ENCODE peak calls at places on chromosome 21, in nine cellular contexts. F is psoas muscle; V is ovary; G is small intestine; J is mammary epithelial cell; P is CD4-positive, CD25-positive, alpha-beta regulatory T cell; N is Caco-2; H is mesendoderm; A is GM23248. B is an unnamed sample. For H3K36me3, the result is how much of the 10 kb centered on the place peaks cover.

GRCh38 chr21:10272216-10272615 is 249.2 kb upstream of the TPTE start:
- DNase-seq in V (no peak), J (no peak), H (peak), A (peak), G (peak), N (no peak), F (no peak), P (peak), B (no peak)

GRCh38 chr21:35102488-35103407 is 53.6 kb upstream of the RUNX1 start:
- DNase-seq in N (no peak), F (peak), G (no peak), J (peak), H (no peak), P (peak), V (no peak), A (no peak), B (no peak)

GRCh38 chr21:37564924-37565529 is 198.5 kb downstream of the DYRK1A start:
- DNase-seq in V (no peak), H (no peak), P (no peak), F (no peak), J (no peak), A (peak), N (peak), G (peak), B (no peak)

GRCh38 chr21:34890724-34891609 is 158.1 kb downstream of the RUNX1 start:
- DNase-seq in N (no peak), F (peak), J (peak), V (peak), P (no peak), G (peak), A (peak), H (peak), B (no peak)

GRCh38 chr21:25963186-25963585 is 207.4 kb downstream of the APP start:
- DNase-seq in P (no peak), N (no peak), A (peak), H (no peak), V (no peak), J (peak), G (peak), F (no peak), B (no peak)

GRCh38 chr21:15788847-15789548 is 59.2 kb downstream of the USP25 start:
- DNase-seq in N (no peak), J (peak), A (peak), P (no peak), V (no peak), H (peak), F (no peak), G (no peak), B (no peak)

GRCh38 chr21:44969965-44970755 is 30.3 kb downstream of the SLX9 start:
- DNase-seq in H (peak), V (no peak), A (peak), G (no peak), F (no peak), P (peak), J (no peak), N (no peak), B (no peak)

GRCh38 chr21:43298546-43299440 is 128.1 kb downstream of the SIK1 start:
- DNase-seq in V (no peak), F (no peak), H (no peak), N (no peak), A (no peak), G (no peak), P (no peak), J (no peak), B (peak)

GRCh38 chr21:42193131-42193671 is 25.7 kb upstream of the ABCG1 start:
- DNase-seq in P (peak), J (peak), A (no peak), V (no peak), G (no peak), F (no peak), N (no peak), H (no peak), B (no peak)

GRCh38 chr21:44052071-44052829 is 40.1 kb downstream of the TRAPPC10 start:
- DNase-seq in F (no peak), H (no peak), J (no peak), P (no peak), A (no peak), V (no peak), G (no peak), N (no peak), B (no peak)

GRCh38 chr21:20790113-20790512 is 208.1 kb upstream of the NCAM2 start:
- DNase-seq in G (no peak), F (no peak), V (no peak), H (peak), J (no peak), P (no peak), N (no peak), A (no peak), B (no peak)

GRCh38 chr21:35219719-35220118 is 170.6 kb upstream of the RUNX1 start:
- DNase-seq in A (no peak), J (no peak), N (no peak), F (no peak), P (no peak), V (no peak), H (no peak), G (no peak), B (no peak)

GRCh38 chr21:42970946-42971653 is 3.3 kb upstream of the PKNOX1 start:
- DNase-seq in N (no peak), F (no peak), J (no peak), G (no peak), P (no peak), H (peak), V (no peak), A (no peak), B (peak)

GRCh38 chr21:42787613-42788012 is 91.7 kb downstream of the WDR4 start:
- DNase-seq in A (no peak), F (no peak), H (no peak), N (no peak), P (no peak), V (no peak), G (no peak), J (no peak), B (no peak)

GRCh38 chr21:15804247-15804985 is 74.6 kb downstream of the USP25 start:
- DNase-seq in G (no peak), H (peak), N (no peak), P (no peak), F (no peak), A (no peak), J (no peak), V (no peak), B (no peak)

GRCh38 chr21:46285206-46285661 is at the start of gene MCM3AP:
- DNase-seq in J (no peak), F (no peak), N (no peak), P (no peak), H (no peak), G (no peak), A (no peak), V (no peak), B (no peak)
- H3K36me3 ChIP-seq in J (under half), F (half or more), N (under half), P (under half), H (under half), G (under half), A (under half), V (under half), B (under half)

DNA sequence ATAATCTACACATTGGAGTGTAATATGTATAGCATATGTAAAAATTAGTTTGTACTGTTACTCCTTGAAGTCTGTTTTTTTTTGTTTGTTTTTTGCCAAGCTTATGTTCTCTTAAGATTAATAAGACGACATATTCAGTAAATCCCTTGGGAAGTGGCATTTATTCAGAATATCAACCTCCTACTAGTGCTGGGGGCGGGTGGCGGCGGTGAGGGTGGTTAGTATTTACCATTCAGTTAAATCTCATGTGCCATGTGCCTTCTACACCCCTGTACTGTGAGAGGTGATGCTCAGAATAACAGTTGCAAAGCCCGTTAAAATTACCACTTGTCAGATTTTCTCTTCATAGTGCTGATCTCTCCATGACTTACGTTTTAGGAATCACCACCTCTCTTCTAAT is 3.0 kb downstream of the BACH1 start:
- DNase-seq in V (no peak), J (no peak), G (no peak), P (no peak), N (no peak), A (peak), F (no peak), H (no peak), B (no peak)
- H3K4me3 ChIP-seq in V (no peak), J (no peak), G (no peak), P (peak), N (no peak), A (peak), F (peak), H (no peak), B (peak)

DNA sequence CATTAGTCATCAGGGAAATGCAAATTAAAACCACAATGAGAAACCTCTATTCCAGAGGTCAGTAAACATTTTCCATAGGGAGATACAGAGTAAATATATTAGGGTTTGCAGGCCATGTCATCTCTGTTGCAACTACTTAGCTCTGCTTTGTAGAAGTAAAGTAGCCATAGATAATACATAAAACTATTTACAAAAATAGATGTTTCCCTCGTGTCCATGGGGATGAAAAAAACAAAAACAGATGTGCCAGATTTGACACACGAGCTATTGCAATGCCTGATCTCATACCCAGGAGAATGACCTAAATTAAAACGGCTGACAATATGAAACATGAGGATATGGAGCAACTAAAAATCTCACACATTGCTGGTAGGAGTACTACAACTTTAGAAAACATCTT is 17.3 kb downstream of the LTN1 start:
- DNase-seq in A (peak), H (no peak), N (no peak), F (no peak), P (no peak), V (no peak), J (no peak), G (no peak), B (no peak)
- H3K36me3 ChIP-seq in A (under half), H (under half), N (under half), F (half or more), P (under half), V (under half), J (under half), G (under half), B (half or more)

DNA sequence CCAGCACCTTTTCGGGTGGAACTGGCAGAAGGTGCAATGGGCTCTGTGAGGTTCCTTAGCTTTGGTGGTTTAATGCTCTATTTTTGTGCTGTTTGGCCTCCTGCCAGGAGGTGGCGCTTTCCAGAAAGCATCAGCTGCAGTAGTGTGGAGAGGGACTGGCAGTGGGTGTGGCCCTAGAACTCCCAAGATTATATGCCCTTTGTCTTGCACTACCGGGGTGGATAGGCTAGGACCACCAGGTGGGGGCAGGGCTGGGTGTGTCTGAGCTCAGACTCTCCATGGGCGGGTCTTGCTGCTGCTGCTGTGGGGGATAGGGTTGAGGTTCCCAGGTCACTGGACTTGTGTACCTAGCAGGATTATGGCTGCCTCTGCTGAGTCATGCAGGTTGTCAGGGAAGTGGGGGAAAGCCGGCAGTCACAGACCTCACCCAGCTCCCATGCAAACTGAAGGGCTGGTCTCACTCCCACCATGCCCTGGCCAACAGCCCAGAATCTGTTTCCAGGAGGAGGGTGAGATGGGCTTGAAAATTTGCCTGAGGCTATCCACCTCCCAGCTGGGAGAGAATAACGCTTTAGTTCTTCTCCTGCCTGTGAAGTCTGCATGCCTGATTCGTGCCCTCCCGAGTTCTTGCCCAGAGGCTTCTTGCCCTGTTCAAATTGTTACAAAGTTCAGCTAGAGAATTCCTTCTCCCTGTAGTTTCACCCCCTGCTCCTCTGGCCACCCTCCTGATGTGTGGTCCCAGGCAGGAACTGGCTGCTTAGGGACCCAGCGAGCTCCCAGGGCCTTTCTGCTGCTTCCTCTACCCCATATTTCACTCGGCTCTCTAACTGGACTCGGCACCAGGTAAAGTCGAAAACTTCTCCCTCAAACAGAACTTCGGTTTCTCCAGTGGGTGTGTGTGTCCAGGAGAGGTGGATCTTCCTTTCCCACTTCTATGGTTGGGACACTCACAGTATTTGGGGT is 76.5 kb upstream of the BTG3 start:
- DNase-seq in H (peak), P (peak), N (peak), F (peak), J (peak), G (peak), A (no peak), V (peak), B (no peak)
- H3K4me3 ChIP-seq in H (no peak), P (no peak), N (no peak), F (no peak), J (no peak), G (no peak), A (no peak), V (no peak), B (no peak)

DNA sequence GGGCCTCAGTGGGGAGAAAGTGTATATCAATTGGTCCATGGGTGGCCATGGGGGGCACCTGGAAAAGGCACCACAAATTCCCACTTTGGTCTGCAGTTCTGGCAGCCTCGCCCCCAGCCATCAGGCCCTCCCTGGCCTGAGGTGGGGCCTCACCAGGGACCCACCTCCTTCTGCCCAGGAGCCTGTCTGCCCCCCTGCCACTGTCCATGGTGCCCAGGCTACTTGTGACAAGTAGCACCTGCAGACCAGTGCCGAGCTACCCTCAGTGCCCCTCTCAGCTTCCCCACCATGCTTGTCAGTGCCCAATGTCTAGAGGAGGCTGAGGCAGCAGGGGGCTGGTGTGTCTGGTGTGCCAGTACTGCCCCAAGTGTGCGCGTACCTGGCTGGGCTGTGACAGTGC is 87.1 kb upstream of the PAXBP1 start:
- DNase-seq in N (no peak), A (no peak), P (no peak), G (no peak), J (no peak), F (no peak), H (no peak), V (no peak), B (no peak)
- H3K36me3 ChIP-seq in N (under half), A (under half), P (under half), G (under half), J (under half), F (under half), H (under half), V (under half), B (under half)

GRCh38 chr21:31658053-31658452 is 1.4 kb upstream of the SOD1 start:
- DNase-seq in F (no peak), N (no peak), H (no peak), V (peak), A (no peak), J (no peak), P (no peak), G (peak), B (no peak)
- H3K4me3 ChIP-seq in F (no peak), N (no peak), H (no peak), V (no peak), A (no peak), J (no peak), P (no peak), G (no peak), B (no peak)

GRCh38 chr21:33332143-33332542 is 7.4 kb downstream of the IFNAR1 start:
- DNase-seq in A (no peak), G (no peak), H (no peak), V (no peak), J (no peak), F (no peak), P (peak), N (no peak), B (no peak)
- H3K36me3 ChIP-seq in A (under half), G (under half), H (under half), V (under half), J (under half), F (under half), P (under half), N (under half), B (under half)

B was measured in upper lobe of right lung.